ENCODE peak calls at places on chromosomes 13 and 19, in six cellular contexts. W is EH, J is HT-29, G is HFF-Myc, P is HAP-1, C is ovary. K is an unnamed sample.
A peak's percentile ranks its signal among the peaks of the same experiment; 100 is the strongest.

GRCh38 chr13:110536006-110536693 is 25.4 kb downstream of the RAB20 start:
- DNase-seq in W (no peak), J (no peak), G (no peak), P (no peak), C (no peak), K (no peak)

GRCh38 chr19:40721936-40722661 is 5.2 kb downstream of the ITPKC start:
- DNase-seq in W (no peak), J (no peak), G (no peak), P (no peak), C (no peak), K (no peak)

GRCh38 chr19:3084943-3085342 is 9.2 kb upstream of the GNA11 start:
- DNase-seq in W (no peak), J (peak; percentile 45), G (no peak), P (no peak), C (no peak), K (no peak)

GRCh38 chr19:1690570-1691307 is 38.3 kb upstream of the TCF3 start:
- DNase-seq in W (peak; percentile 29), J (peak; percentile 34), G (no peak), P (peak; percentile 29), C (no peak), K (no peak)

GRCh38 chr13:77811981-77812380 is 106.7 kb downstream of the EDNRB start:
- DNase-seq in W (no peak), J (no peak), G (no peak), P (no peak), C (no peak), K (no peak)

GRCh38 chr19:15563931-15564330 is 51.1 kb upstream of the CYP4F8 start:
- DNase-seq in W (no peak), J (no peak), G (no peak), P (no peak), C (no peak), K (no peak)

GRCh38 chr19:42401365-42402303 is 11.5 kb upstream of the CNFN start:
- DNase-seq in W (peak; percentile 70), J (peak; percentile 94), G (peak; percentile 56), P (peak; percentile 60), C (peak; percentile 88), K (no peak)

GRCh38 chr13:112442483-112443090 is 66.4 kb downstream of the SPACA7 start:
- DNase-seq in W (peak; percentile 2), J (no peak), G (no peak), P (no peak), C (no peak), K (no peak)

GRCh38 chr19:29952646-29953045 is 10.6 kb downstream of the URI1 start:
- DNase-seq in W (no peak), J (no peak), G (no peak), P (no peak), C (no peak), K (no peak)

GRCh38 chr19:58544591-58545285 is 874 bp downstream of the TRIM28 start:
- DNase-seq in W (peak; percentile 69), J (peak; percentile 59), G (no peak), P (no peak), C (peak; percentile 62), K (no peak)

GRCh38 chr19:47045867-47046470 is 2.5 kb downstream of the TMEM160 start:
- DNase-seq in W (no peak), J (no peak), G (no peak), P (no peak), C (peak; percentile 48), K (no peak)

GRCh38 chr13:82664183-82664582 is 1218.1 kb downstream of the SLITRK1 start:
- DNase-seq in W (no peak), J (no peak), G (no peak), P (no peak), C (no peak), K (no peak)

GRCh38 chr19:48656840-48657474 is 11.0 kb upstream of the CA11 start:
- DNase-seq in W (peak; percentile 90), J (no peak), G (peak; percentile 84), P (no peak), C (no peak), K (peak; percentile 77)

GRCh38 chr19:35517342-35517741 is 3.9 kb upstream of the DMKN start:
- DNase-seq in W (no peak), J (no peak), G (no peak), P (no peak), C (no peak), K (no peak)